ENCODE peak calls at places on chromosome 9, in nine cellular contexts. W, C, B, V, T, R, U, P and N are unnamed samples.

GRCh38 chr9:18689166-18689565 is 215.2 kb downstream of the ADAMTSL1 start:
- DNase-seq in C (no peak), P (no peak), V (no peak), W (no peak), B (no peak), R (no peak), U (peak; percentile 19), T (no peak), N (no peak)

GRCh38 chr9:25716220-25716872 is 38.1 kb upstream of the TUSC1 start:
- DNase-seq in C (no peak), R (no peak), T (peak; percentile 6), V (peak; percentile 35), W (peak; percentile 82), B (peak; percentile 74), P (peak; percentile 39), U (peak; percentile 45), N (no peak)

GRCh38 chr9:108093773-108094675 is 604.5 kb upstream of the KLF4 start:
- DNase-seq in V (peak; percentile 91), U (no peak), B (no peak), P (no peak), W (no peak), T (peak; percentile 10), R (no peak), C (peak; percentile 57), N (no peak)

GRCh38 chr9:105341784-105342183 is 97.3 kb downstream of the SLC44A1 start:
- DNase-seq in W (no peak), R (no peak), P (no peak), T (no peak), C (no peak), V (no peak), B (peak; percentile 56), U (peak; percentile 30), N (no peak)

GRCh38 chr9:18658764-18659705 is 185.1 kb downstream of the ADAMTSL1 start:
- DNase-seq in T (no peak), B (peak; percentile 64), R (no peak), V (no peak), P (no peak), W (no peak), U (peak; percentile 71), C (no peak), N (no peak)

GRCh38 chr9:105127863-105128220 is 116.6 kb upstream of the SLC44A1 start:
- DNase-seq in V (no peak), W (no peak), T (no peak), P (no peak), C (no peak), B (peak; percentile 25), R (no peak), U (peak; percentile 70), N (no peak)

GRCh38 chr9:109206670-109207069 is 39.6 kb upstream of the FRRS1L start:
- DNase-seq in V (peak; percentile 21), C (no peak), W (no peak), R (no peak), B (no peak), P (no peak), T (peak; percentile 7), U (no peak), N (no peak)

GRCh38 chr9:6944093-6944551 is 186.3 kb downstream of the KDM4C start:
- DNase-seq in B (peak; percentile 82), P (no peak), W (no peak), V (no peak), C (no peak), U (peak; percentile 80), T (no peak), R (no peak), N (no peak)

GRCh38 chr9:115884846-115885245 is 268.7 kb upstream of the PAPPA start:
- DNase-seq in U (no peak), P (no peak), B (peak; percentile 7), C (no peak), W (no peak), V (no peak), T (no peak), R (no peak), N (no peak)

GRCh38 chr9:108759399-108759798 is 96.4 kb downstream of the ACTL7B start:
- DNase-seq in C (no peak), R (no peak), W (no peak), U (no peak), P (peak; percentile 37), B (no peak), V (no peak), T (no peak), N (no peak)

GRCh38 chr9:89471390-89471789 is 26.5 kb downstream of the SEMA4D start:
- DNase-seq in U (no peak), V (no peak), T (no peak), P (no peak), B (no peak), R (no peak), C (no peak), W (no peak), N (no peak)

GRCh38 chr9:85746309-85746708 is 4.6 kb upstream of the AGTPBP1 start:
- DNase-seq in W (no peak), T (no peak), V (no peak), R (no peak), B (no peak), U (no peak), P (no peak), C (no peak), N (no peak)

GRCh38 chr9:127065592-127065991 is 56.8 kb downstream of the ANGPTL2 start:
- DNase-seq in P (no peak), U (peak; percentile 94), W (no peak), B (peak; percentile 96), T (no peak), C (no peak), V (no peak), R (no peak), N (no peak)

GRCh38 chr9:127942152-127943010 is 4.7 kb upstream of the DPM2 start:
- DNase-seq in V (peak; percentile 76), B (peak; percentile 54), P (peak; percentile 59), R (peak; percentile 72), W (no peak), T (peak; percentile 43), C (peak; percentile 70), U (peak; percentile 58), N (peak; percentile 75)

GRCh38 chr9:72309366-72310133 is 55.5 kb downstream of the ZFAND5 start:
- DNase-seq in W (no peak), U (no peak), B (no peak), V (peak; percentile 32), T (no peak), C (no peak), R (no peak), P (no peak), N (no peak)

GRCh38 chr9:72306771-72307170 is 58.2 kb downstream of the ZFAND5 start:
- DNase-seq in B (no peak), W (no peak), V (no peak), P (no peak), T (no peak), C (no peak), R (no peak), U (no peak), N (no peak)

GRCh38 chr9:72304538-72304937 is 60.5 kb downstream of the ZFAND5 start:
- DNase-seq in W (no peak), B (no peak), R (no peak), T (no peak), C (no peak), U (no peak), P (no peak), V (no peak), N (no peak)

GRCh38 chr9:72300884-72301283 is 64.1 kb downstream of the ZFAND5 start:
- DNase-seq in W (no peak), U (no peak), T (no peak), B (no peak), C (no peak), P (no peak), V (no peak), R (no peak), N (no peak)

GRCh38 chr9:72305102-72305546 is 59.9 kb downstream of the ZFAND5 start:
- DNase-seq in P (peak; percentile 24), V (peak; percentile 99), T (peak; percentile 6), R (peak; percentile 64), B (peak; percentile 92), W (no peak), U (peak; percentile 95), C (peak; percentile 82), N (peak; percentile 79)
- TF ChIP-seq POLR2A in P (no peak), V (peak; percentile 61), T (no peak), R (peak; percentile 55), B (no peak), W (no peak), U (peak; percentile 50), C (peak; percentile 63), N (peak; percentile 65)

DNA sequence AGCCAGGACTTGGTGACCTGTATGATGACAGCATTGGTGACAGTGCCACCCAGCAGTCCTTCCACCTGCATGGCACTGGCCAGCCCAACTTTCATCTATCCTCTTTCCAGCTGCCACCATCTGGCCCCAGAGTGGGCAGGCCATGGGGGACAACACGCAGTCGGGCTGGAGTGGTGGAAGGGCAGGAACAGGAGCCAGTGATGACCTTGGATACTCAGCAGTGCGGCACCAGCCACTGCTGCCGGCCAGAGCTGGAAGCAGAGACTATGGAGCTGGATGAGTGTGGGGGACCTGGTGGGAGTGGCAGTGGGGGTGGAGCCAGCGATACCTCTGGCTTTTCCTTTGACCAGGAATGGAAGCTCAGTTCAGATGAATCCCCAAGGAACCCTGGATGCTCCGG is 56.9 kb downstream of the RUSC2 start:
- DNase-seq in P (no peak), W (no peak), T (no peak), V (no peak), C (no peak), R (no peak), U (no peak), B (no peak), N (no peak)
- H3K27ac ChIP-seq in P (no peak overlapping the region), W (no peak overlapping the region), T (no peak overlapping the region), V (no peak overlapping the region), C (no peak overlapping the region), R (no peak overlapping the region), U (no peak overlapping the region), B (no peak overlapping the region), N (no peak overlapping the region)

GRCh38 chr9:134987376-134987775 is 69.7 kb upstream of the FCN1 start:
- DNase-seq in T (no peak), W (peak; percentile 25), C (no peak), R (no peak), B (no peak), U (no peak), P (no peak), V (no peak), N (no peak)
- H3K9me3 ChIP-seq in T (peaks cover 11% of the 10 kb centered on the region), W (peaks cover 19% of the 10 kb centered on the region), C (peaks cover 7% of the 10 kb centered on the region), R (no peaks in the 10 kb centered on the region), B (peaks cover 16% of the 10 kb centered on the region), U (peaks cover 1% of the 10 kb centered on the region), P (no peaks in the 10 kb centered on the region), V (peaks cover 10% of the 10 kb centered on the region), N (peaks cover 15% of the 10 kb centered on the region)

DNA sequence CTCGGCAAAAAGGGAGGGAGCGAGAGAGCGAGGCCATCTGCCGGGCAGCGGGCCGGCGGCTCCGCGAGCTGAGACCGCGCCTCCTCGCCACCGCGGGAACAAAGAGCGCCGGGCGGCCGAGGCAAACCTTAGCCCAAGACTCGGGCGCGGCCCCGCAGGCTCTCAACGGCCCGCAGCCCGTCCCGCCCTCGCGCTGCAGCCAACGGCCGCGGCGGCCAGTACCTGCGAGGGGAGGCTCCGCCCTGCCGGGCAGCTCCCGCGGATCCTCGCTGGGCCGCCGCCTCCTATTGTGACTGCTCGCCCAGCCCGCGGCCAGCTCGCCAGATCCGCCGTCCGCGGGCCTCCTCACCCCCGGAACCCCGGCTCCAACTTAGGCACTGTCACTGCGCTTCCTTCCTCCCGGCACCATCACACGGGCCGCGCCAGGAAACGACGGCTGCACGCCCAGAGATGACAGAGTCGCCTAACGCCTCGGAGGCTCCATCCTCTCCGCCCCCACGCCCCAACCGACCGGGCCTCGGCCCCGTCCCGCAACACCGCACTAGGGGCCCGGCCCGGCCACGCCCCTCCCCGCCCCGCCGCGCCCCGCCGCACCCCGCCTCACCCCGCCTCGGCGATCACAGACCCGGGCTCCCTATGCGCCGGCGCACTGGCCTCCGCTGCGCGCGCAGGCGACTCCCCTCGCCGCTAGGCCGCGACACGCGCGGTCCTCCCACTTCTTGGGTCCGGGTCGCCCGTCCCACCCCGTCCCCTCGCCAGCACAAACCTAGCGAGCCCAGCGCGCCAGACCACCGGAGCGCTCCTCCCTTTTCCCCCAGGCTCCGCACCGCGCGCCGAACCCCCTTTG is 486 bp upstream of the RNF38 start:
- DNase-seq in W (peak; percentile 86), U (peak; percentile 82), P (peak; percentile 90), V (peak; percentile 92), C (peak; percentile 96), R (peak; percentile 89), B (peak; percentile 75), T (peak; percentile 77), N (peak; percentile 89)
- TF ChIP-seq POLR2A in W (no peak), U (peak; percentile 77), P (peak; percentile 80), V (peak; percentile 69), C (peak; percentile 74), R (peak; percentile 59), B (no peak), T (peak; percentile 56), N (no peak)